ENCODE peak calls at places on chromosome 18, in four cellular contexts. One of them, this sample, is unnamed. For H3K4me1 and H3K9me3, the result is how much of the 10 kb centered on the place peaks cover.

GRCh38 chr18:60189840-60190239 is 182.7 kb downstream of the MC4R start:
- DNase-seq in pancreas: no peak
- DNase-seq in astrocyte: no peak
- DNase-seq in transverse colon: no peak
- DNase-seq in this sample: no peak

GRCh38 chr18:13568443-13569392 is 157.6 kb downstream of the FAM210A start:
- DNase-seq in pancreas: no peak
- DNase-seq in astrocyte: no peak
- DNase-seq in transverse colon: no peak
- DNase-seq in this sample: no peak

GRCh38 chr18:46424898-46425297 is 232.1 kb downstream of the LOXHD1 start:
- DNase-seq in pancreas: no peak
- DNase-seq in astrocyte: no peak
- DNase-seq in transverse colon: no peak
- DNase-seq in this sample: no peak

GRCh38 chr18:25876334-25876979 is 214.0 kb downstream of the SS18 start:
- DNase-seq in pancreas: no peak
- DNase-seq in astrocyte: no peak
- DNase-seq in transverse colon: no peak
- DNase-seq in this sample: peak

GRCh38 chr18:75097491-75098225 is 111.3 kb downstream of the PTGR3 start:
- DNase-seq in pancreas: peak
- DNase-seq in astrocyte: no peak
- DNase-seq in transverse colon: no peak
- DNase-seq in this sample: no peak

GRCh38 chr18:50578030-50578429 is 18.1 kb downstream of the MAPK4 start:
- DNase-seq in pancreas: no peak
- DNase-seq in astrocyte: no peak
- DNase-seq in transverse colon: no peak
- DNase-seq in this sample: no peak

GRCh38 chr18:42412281-42412680 is 457.2 kb downstream of the PIK3C3 start:
- DNase-seq in pancreas: no peak
- DNase-seq in astrocyte: peak
- DNase-seq in transverse colon: no peak
- DNase-seq in this sample: no peak

GRCh38 chr18:7358989-7359726 is 128.3 kb downstream of the LRRC30 start:
- DNase-seq in pancreas: no peak
- DNase-seq in astrocyte: no peak
- DNase-seq in transverse colon: no peak
- DNase-seq in this sample: no peak

GRCh38 chr18:2723207-2723606 is 67.7 kb downstream of the SMCHD1 start:
- DNase-seq in pancreas: no peak
- DNase-seq in astrocyte: no peak
- DNase-seq in transverse colon: no peak
- DNase-seq in this sample: no peak

GRCh38 chr18:6598657-6599056 is 130.9 kb upstream of the ARHGAP28 start:
- DNase-seq in pancreas: no peak
- DNase-seq in astrocyte: no peak
- DNase-seq in transverse colon: no peak
- DNase-seq in this sample: no peak

GRCh38 chr18:45837283-45838070 is 12.0 kb downstream of the SIGLEC15 start:
- DNase-seq in pancreas: peak
- DNase-seq in astrocyte: peak
- DNase-seq in transverse colon: peak
- DNase-seq in this sample: no peak

GRCh38 chr18:63823516-63824219 is 48.5 kb downstream of the SERPINB7 start:
- DNase-seq in pancreas: peak
- DNase-seq in astrocyte: peak
- DNase-seq in transverse colon: peak
- DNase-seq in this sample: no peak

GRCh38 chr18:54878662-54879058 is 50.4 kb downstream of the RAB27B start:
- DNase-seq in pancreas: no peak
- DNase-seq in astrocyte: no peak
- DNase-seq in transverse colon: no peak
- DNase-seq in this sample: no peak

GRCh38 chr18:40582105-40582504 is 1372.9 kb upstream of the PIK3C3 start:
- DNase-seq in pancreas: no peak
- DNase-seq in astrocyte: no peak
- DNase-seq in transverse colon: no peak
- DNase-seq in this sample: no peak

GRCh38 chr18:34549367-34549766 is 160.7 kb upstream of the DTNA start:
- DNase-seq in pancreas: no peak
- DNase-seq in astrocyte: no peak
- DNase-seq in transverse colon: no peak
- DNase-seq in this sample: no peak

GRCh38 chr18:34548120-34548972 is 161.8 kb upstream of the DTNA start:
- DNase-seq in pancreas: no peak
- DNase-seq in astrocyte: no peak
- DNase-seq in transverse colon: no peak
- DNase-seq in this sample: no peak

GRCh38 chr18:34550902-34551301 is 159.2 kb upstream of the DTNA start:
- DNase-seq in pancreas: no peak
- DNase-seq in astrocyte: no peak
- DNase-seq in transverse colon: no peak
- DNase-seq in this sample: no peak

GRCh38 chr18:34550156-34550555 is 159.9 kb upstream of the DTNA start:
- DNase-seq in pancreas: no peak
- DNase-seq in astrocyte: no peak
- DNase-seq in transverse colon: no peak
- DNase-seq in this sample: no peak

DNA sequence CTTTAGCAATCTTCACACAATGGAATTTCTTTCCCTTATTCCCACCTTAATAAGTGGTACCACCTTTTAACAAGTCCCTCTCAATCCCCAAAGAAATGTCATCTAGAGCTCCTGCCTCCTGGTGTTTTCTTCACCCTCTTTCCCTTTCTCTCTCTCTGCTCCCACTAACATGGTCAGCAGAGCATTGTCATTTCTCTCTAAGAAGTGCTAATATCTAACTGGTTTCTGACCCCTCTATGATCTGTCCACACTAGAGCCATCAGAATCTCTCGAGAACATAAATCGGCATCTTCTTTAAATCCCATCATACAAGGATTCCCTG is 161.2 kb upstream of the DTNA start:
- DNase-seq in pancreas: no peak
- DNase-seq in astrocyte: no peak
- DNase-seq in transverse colon: no peak
- DNase-seq in this sample: no peak
- H3K4me3 ChIP-seq in pancreas: no peak
- H3K4me3 ChIP-seq in astrocyte: no peak
- H3K4me3 ChIP-seq in transverse colon: no peak
- H3K4me3 ChIP-seq in this sample: no peak

GRCh38 chr18:9117980-9118841 is 15.7 kb downstream of the NDUFV2 start:
- DNase-seq in pancreas: no peak
- DNase-seq in astrocyte: no peak
- DNase-seq in transverse colon: no peak
- DNase-seq in this sample: no peak
- H3K4me1 ChIP-seq in pancreas: under half
- H3K4me1 ChIP-seq in astrocyte: under half
- H3K4me1 ChIP-seq in transverse colon: under half
- H3K4me1 ChIP-seq in this sample: under half

GRCh38 chr18:80022613-80023012 is 11.6 kb upstream of the RBFA start:
- DNase-seq in pancreas: no peak
- DNase-seq in astrocyte: peak
- DNase-seq in transverse colon: no peak
- DNase-seq in this sample: no peak

GRCh38 chr18:80026363-80026762 is 7.9 kb upstream of the RBFA start:
- DNase-seq in pancreas: no peak
- DNase-seq in astrocyte: no peak
- DNase-seq in transverse colon: no peak
- DNase-seq in this sample: no peak

GRCh38 chr18:80023173-80023572 is 11.1 kb upstream of the RBFA start:
- DNase-seq in pancreas: no peak
- DNase-seq in astrocyte: no peak
- DNase-seq in transverse colon: no peak
- DNase-seq in this sample: no peak
- H3K9me3 ChIP-seq in pancreas: under half
- H3K9me3 ChIP-seq in astrocyte: under half
- H3K9me3 ChIP-seq in transverse colon: half or more
- H3K9me3 ChIP-seq in this sample: half or more

GRCh38 chr18:12076424-12077140 is 17.1 kb upstream of the ANKRD62 start:
- DNase-seq in pancreas: peak
- DNase-seq in astrocyte: peak
- DNase-seq in transverse colon: no peak
- DNase-seq in this sample: no peak
- H3K4me3 ChIP-seq in pancreas: peak
- H3K4me3 ChIP-seq in astrocyte: no peak
- H3K4me3 ChIP-seq in transverse colon: no peak
- H3K4me3 ChIP-seq in this sample: no peak

GRCh38 chr18:31565782-31566512 is 25.7 kb upstream of the TTR start:
- DNase-seq in pancreas: no peak
- DNase-seq in astrocyte: no peak
- DNase-seq in transverse colon: no peak
- DNase-seq in this sample: no peak
- H3K4me1 ChIP-seq in pancreas: under half
- H3K4me1 ChIP-seq in astrocyte: under half
- H3K4me1 ChIP-seq in transverse colon: under half
- H3K4me1 ChIP-seq in this sample: under half

This sample was measured in mucosa of descending colon.